ENCODE peak calls at places on chromosomes 16 and 17, in ten cellular contexts. R is left ventricle myocardium inferior, K is A673, G is foreskin fibroblast, B is MM.1S, X is endothelial cell, N is IMR-90, Q is adrenal gland, P is body of pancreas, O is RWPE1. S is an unnamed sample.

GRCh38 chr16:72658888-72659717 is 388.8 kb downstream of the ZFHX3 start:
- DNase-seq in N (peak), P (no peak), O (no peak), X (no peak), K (no peak), G (peak), Q (no peak), R (no peak), B (no peak), S (no peak)

GRCh38 chr16:9027070-9027799 is 63.5 kb upstream of the USP7 start:
- DNase-seq in R (no peak), B (no peak), P (no peak), Q (no peak), X (no peak), O (peak), K (no peak), G (no peak), N (no peak), S (no peak)

GRCh38 chr17:70622382-70623260 is 453.3 kb downstream of the KCNJ2 start:
- DNase-seq in O (peak), R (peak), G (peak), Q (peak), X (peak), B (no peak), K (peak), N (peak), P (peak), S (peak)

GRCh38 chr16:2529961-2530628 is 1.1 kb downstream of the CEMP1 start:
- DNase-seq in B (no peak), R (no peak), X (no peak), N (no peak), Q (peak), G (no peak), O (no peak), P (no peak), K (no peak), S (no peak)

GRCh38 chr17:50452627-50453300 is 15.9 kb downstream of the CHAD start:
- DNase-seq in K (no peak), G (peak), Q (no peak), X (no peak), N (peak), B (no peak), O (peak), P (no peak), R (no peak), S (no peak)

GRCh38 chr17:55765472-55765871 is 14.6 kb downstream of the PCTP start:
- DNase-seq in X (no peak), P (no peak), O (no peak), Q (no peak), N (no peak), G (no peak), B (no peak), R (no peak), K (no peak), S (no peak)

GRCh38 chr17:7558544-7559306 is at the start of gene TNFSF13:
- DNase-seq in P (peak), N (no peak), X (no peak), G (peak), R (peak), K (no peak), Q (peak), O (no peak), B (no peak), S (no peak)

GRCh38 chr17:45229681-45230409 is 8.2 kb downstream of the FMNL1 start:
- DNase-seq in R (peak), P (no peak), X (no peak), K (no peak), Q (no peak), N (no peak), G (no peak), B (no peak), O (no peak), S (no peak)

GRCh38 chr16:49024896-49025295 is 256.7 kb downstream of the CBLN1 start:
- DNase-seq in B (no peak), P (no peak), G (no peak), X (no peak), R (no peak), N (no peak), Q (no peak), O (no peak), K (no peak), S (no peak)

GRCh38 chr17:8585911-8586310 is 44.6 kb downstream of the MYH10 start:
- DNase-seq in X (no peak), G (no peak), K (no peak), R (no peak), Q (no peak), N (no peak), B (no peak), O (no peak), P (no peak), S (no peak)

GRCh38 chr17:13437966-13438779 is 163.6 kb downstream of the HS3ST3A1 start:
- DNase-seq in R (no peak), K (no peak), N (no peak), Q (no peak), X (no peak), O (no peak), G (peak), B (no peak), P (no peak), S (peak)

GRCh38 chr16:64292953-64293352 is 828.9 kb downstream of the CDH11 start:
- DNase-seq in O (no peak), B (no peak), K (no peak), R (no peak), G (no peak), P (no peak), N (no peak), Q (no peak), X (no peak), S (no peak)

GRCh38 chr16:87384162-87384999 is 805 bp upstream of the FBXO31 start:
- DNase-seq in R (peak), O (peak), P (no peak), X (peak), G (peak), Q (no peak), K (no peak), B (no peak), N (no peak), S (no peak)

GRCh38 chr16:23466162-23466885 is 13.3 kb upstream of the COG7 start:
- DNase-seq in R (no peak), N (peak), B (no peak), P (no peak), X (no peak), K (no peak), Q (no peak), O (peak), G (peak), S (no peak)

DNA sequence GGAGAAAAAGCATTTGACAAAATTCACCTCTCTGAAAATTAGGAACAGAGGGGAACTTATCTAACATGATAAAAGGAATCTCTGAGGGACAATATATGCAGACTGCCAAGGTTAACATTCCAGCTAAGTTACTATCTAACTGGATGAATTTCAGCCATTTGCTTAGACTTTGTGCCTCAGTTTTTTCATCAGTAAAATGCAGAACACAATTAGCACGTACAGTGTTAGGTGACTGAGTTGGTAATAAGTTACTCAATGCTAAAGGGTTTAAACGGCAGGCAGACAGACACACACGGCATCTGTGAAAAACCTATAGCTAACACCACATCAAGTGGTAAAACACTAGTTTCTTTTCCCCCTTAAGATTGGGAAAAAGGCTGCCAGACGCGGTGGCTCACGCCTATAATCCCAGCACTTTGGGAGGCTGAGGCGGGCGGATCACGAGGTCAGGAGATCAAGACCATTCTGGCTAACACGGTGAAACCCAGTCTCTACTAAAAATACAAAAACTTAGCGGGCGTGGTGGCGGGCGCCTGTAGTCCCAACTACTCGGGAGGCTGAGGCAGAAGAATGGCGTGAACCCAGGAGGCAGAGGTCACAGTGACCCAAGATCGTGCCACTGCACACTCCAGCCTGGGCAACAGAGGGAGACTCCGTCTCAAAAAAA is 9.1 kb downstream of the CFDP1 start:
- DNase-seq in O (no peak), P (no peak), N (no peak), Q (no peak), B (no peak), R (no peak), X (no peak), K (no peak), G (no peak), S (no peak)
- TF ChIP-seq CTCF in O (no peak), P (no peak), N (no peak), Q (no peak), B (no peak), R (no peak), X (no peak), K (no peak), G (no peak), S (no peak)

GRCh38 chr17:1563786-1564613 is 1.4 kb upstream of the PITPNA start:
- DNase-seq in G (no peak), N (no peak), K (no peak), X (no peak), R (no peak), B (no peak), O (no peak), P (no peak), Q (no peak), S (no peak)
- TF ChIP-seq CTCF in G (no peak), N (no peak), K (no peak), X (no peak), R (no peak), B (no peak), O (no peak), P (no peak), Q (no peak), S (no peak)

GRCh38 chr16:18983565-18984424 is at the start of gene TMC7:
- DNase-seq in P (peak), N (peak), K (peak), G (peak), X (peak), Q (peak), B (peak), O (peak), R (peak), S (peak)
- TF ChIP-seq CTCF in P (peak), N (peak), K (peak), G (peak), X (no peak), Q (peak), B (peak), O (peak), R (peak), S (peak)

GRCh38 chr17:80252871-80253270 is 7.8 kb upstream of the RNF213 start:
- DNase-seq in R (peak), G (peak), B (peak), N (no peak), Q (peak), K (peak), P (peak), X (peak), O (peak), S (peak)
- TF ChIP-seq CTCF in R (peak), G (no peak), B (peak), N (peak), Q (peak), K (peak), P (peak), X (no peak), O (peak), S (peak)

GRCh38 chr16:29809031-29809747 is 2.8 kb upstream of the PRRT2 start:
- DNase-seq in O (no peak), B (no peak), P (no peak), R (no peak), N (no peak), X (no peak), K (no peak), G (no peak), Q (peak), S (no peak)

GRCh38 chr16:29806641-29807425 is 504 bp downstream of the MAZ start:
- DNase-seq in P (peak), B (peak), X (peak), Q (peak), N (no peak), R (peak), K (peak), O (peak), G (peak), S (peak)

GRCh38 chr16:29808219-29808900 is 2.0 kb downstream of the MAZ start:
- DNase-seq in K (no peak), R (no peak), X (no peak), Q (peak), G (no peak), P (no peak), O (no peak), B (no peak), N (no peak), S (no peak)

GRCh38 chr16:29806096-29806579 is at the start of gene MAZ:
- DNase-seq in O (peak), R (no peak), K (peak), B (peak), P (peak), N (peak), X (no peak), G (no peak), Q (peak), S (peak)

GRCh38 chr16:29807426-29808218 is 1.3 kb downstream of the MAZ start:
- DNase-seq in N (peak), R (peak), X (peak), Q (peak), B (peak), K (peak), G (peak), O (peak), P (peak), S (peak)
- TF ChIP-seq CTCF in N (peak), R (peak), X (peak), Q (peak), B (peak), K (peak), G (peak), O (peak), P (no peak), S (peak)

GRCh38 chr17:74749262-74750038 is 1.0 kb downstream of the NHERF1 start:
- DNase-seq in N (no peak), X (no peak), O (no peak), K (no peak), R (no peak), B (no peak), P (peak), G (peak), Q (peak), S (no peak)

GRCh38 chr17:74750039-74750326 is 1.6 kb downstream of the NHERF1 start:
- DNase-seq in N (no peak), K (no peak), X (no peak), B (no peak), G (no peak), Q (peak), O (no peak), R (no peak), P (no peak), S (no peak)

GRCh38 chr17:74746922-74747321 is 1.5 kb upstream of the NHERF1 start:
- DNase-seq in G (no peak), Q (peak), R (peak), P (peak), O (no peak), K (no peak), X (no peak), N (no peak), B (no peak), S (no peak)

GRCh38 chr17:74748279-74748528 is 224 bp upstream of the NHERF1 start:
- DNase-seq in N (no peak), R (no peak), G (peak), B (no peak), Q (no peak), X (no peak), O (no peak), K (no peak), P (no peak), S (no peak)

GRCh38 chr17:74748529-74749261 is at the start of gene NHERF1:
- DNase-seq in N (peak), O (peak), Q (peak), G (peak), B (peak), X (peak), P (peak), R (peak), K (peak), S (peak)
- TF ChIP-seq CTCF in N (peak), O (peak), Q (peak), G (no peak), B (peak), X (peak), P (no peak), R (peak), K (no peak), S (peak)

GRCh38 chr17:31477417-31478055 is 86.1 kb downstream of the RAB11FIP4 start:
- DNase-seq in B (no peak), G (no peak), Q (no peak), X (no peak), K (no peak), P (no peak), O (no peak), N (no peak), R (no peak), S (no peak)
- TF ChIP-seq CTCF in B (no peak), G (no peak), Q (no peak), X (no peak), K (no peak), P (no peak), O (no peak), N (no peak), R (no peak), S (no peak)

DNA sequence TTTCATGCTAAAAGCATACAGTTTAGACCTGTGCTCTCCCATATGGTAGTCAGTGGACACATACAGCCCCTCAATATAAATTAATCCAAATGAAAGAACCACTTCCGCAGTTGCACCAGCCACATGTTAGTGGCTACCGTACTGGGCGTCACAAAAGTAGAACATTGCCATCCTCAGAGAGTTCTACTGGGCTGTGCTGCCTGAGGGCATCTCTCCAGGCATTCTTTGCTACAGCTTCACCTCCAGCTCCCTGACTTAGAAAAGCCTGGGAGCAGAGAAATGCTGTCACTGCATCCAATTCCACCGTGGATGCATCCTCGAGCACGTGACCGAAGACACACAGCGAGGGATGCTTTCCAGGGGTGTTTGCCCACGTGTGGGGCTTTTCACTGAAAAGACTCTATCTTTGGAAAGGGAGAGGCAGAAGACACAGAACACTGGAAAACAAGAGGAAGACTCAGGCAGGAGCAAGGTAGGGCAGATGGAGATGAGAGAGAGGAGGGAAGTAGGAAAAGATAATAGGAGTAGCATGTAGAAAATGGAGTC is 86.4 kb downstream of the GAS7 start:
- DNase-seq in O (no peak), P (no peak), R (no peak), K (no peak), Q (no peak), B (no peak), G (no peak), X (no peak), N (no peak), S (no peak)
- TF ChIP-seq CTCF in O (no peak), P (no peak), R (no peak), K (no peak), Q (no peak), B (no peak), G (no peak), X (no peak), N (no peak), S (no peak)

S was measured in neural crest cell.